ENCODE peak calls at places on chromosomes 16 and 17, in four cellular contexts. J is AML-193; C is stimulated activated CD4-positive, alpha-beta T cell treated with anti-CD3 and anti-CD28 coated beads, Interleukin-15, amount 100 ng/mL, for 48 hours; U is glutamatergic neuron. S is an unnamed sample.

GRCh38 chr17:81173761-81174160 is 7.7 kb upstream of the AATK start:
- DNase-seq in J (no peak), C (no peak), U (no peak), S (no peak)

GRCh38 chr16:4613636-4614570 is 785 bp downstream of the UBALD1 start:
- DNase-seq in J (no peak), C (no peak), U (peak), S (peak)

GRCh38 chr17:32269377-32269776 is 3.7 kb downstream of the RHBDL3 start:
- DNase-seq in J (no peak), C (no peak), U (no peak), S (peak)

GRCh38 chr16:87108941-87109340 is 208.3 kb downstream of the C16orf95 start:
- DNase-seq in J (no peak), C (no peak), U (no peak), S (no peak)

GRCh38 chr16:87297918-87298631 is 19.1 kb downstream of the C16orf95 start:
- DNase-seq in J (no peak), C (no peak), U (peak), S (no peak)

GRCh38 chr17:44767493-44767892 is 8.7 kb downstream of the ADAM11 start:
- DNase-seq in J (no peak), C (no peak), U (peak), S (no peak)

GRCh38 chr17:19270951-19271611 is 33.9 kb downstream of the EPN2 start:
- DNase-seq in J (no peak), C (no peak), U (no peak), S (no peak)

GRCh38 chr17:14771543-14771942 is 470.7 kb downstream of the HS3ST3B1 start:
- DNase-seq in J (no peak), C (no peak), U (no peak), S (no peak)

GRCh38 chr16:67926181-67926742 is 5.4 kb downstream of the CTRL start:
- DNase-seq in J (no peak), C (no peak), U (peak), S (peak)

GRCh38 chr16:52786105-52786504 is 239.2 kb upstream of the TOX3 start:
- DNase-seq in J (no peak), C (no peak), U (no peak), S (no peak)

GRCh38 chr17:83132251-83133081 is 53.1 kb downstream of the METRNL start:
- DNase-seq in J (no peak), C (no peak), U (no peak), S (peak)

GRCh38 chr17:39920218-39921210 is 2.1 kb upstream of the GSDMB start:
- DNase-seq in J (no peak), C (peak), U (peak), S (no peak)

GRCh38 chr17:81701288-81702071 is 1.7 kb upstream of the MRPL12 start:
- DNase-seq in J (no peak), C (no peak), U (no peak), S (no peak)

GRCh38 chr17:59149051-59149450 is 5.9 kb downstream of the SKA2 start:
- DNase-seq in J (no peak), C (no peak), U (no peak), S (no peak)

GRCh38 chr16:53622315-53622714 is 81.3 kb downstream of the RPGRIP1L start:
- DNase-seq in J (no peak), C (no peak), U (no peak), S (no peak)

GRCh38 chr16:75593825-75594820 is 27.9 kb downstream of the GABARAPL2 start:
- DNase-seq in J (no peak), C (no peak), U (no peak), S (no peak)

GRCh38 chr16:68009157-68009735 is 6.5 kb downstream of the DPEP2NB start:
- DNase-seq in J (no peak), C (no peak), U (no peak), S (no peak)

GRCh38 chr17:50397919-50398285 is 579 bp upstream of the LRRC59 start:
- DNase-seq in J (no peak), C (no peak), U (no peak), S (no peak)

GRCh38 chr17:48997827-48998556 is 807 bp downstream of the IGF2BP1 start:
- DNase-seq in J (no peak), C (no peak), U (peak), S (no peak)

GRCh38 chr17:80773243-80773991 is 218.2 kb upstream of the CHMP6 start:
- DNase-seq in J (no peak), C (no peak), U (peak), S (no peak)

GRCh38 chr16:17434006-17434405 is 36.8 kb downstream of the XYLT1 start:
- DNase-seq in J (no peak), C (no peak), U (no peak), S (no peak)

GRCh38 chr16:57194512-57194911 is 8.4 kb downstream of the RSPRY1 start:
- DNase-seq in J (no peak), C (no peak), U (no peak), S (no peak)

GRCh38 chr16:31354394-31355291 is at the start of gene ITGAX:
- DNase-seq in J (peak), C (peak), U (no peak), S (peak)

GRCh38 chr17:62093188-62094155 is 28.4 kb upstream of the MED13 start:
- DNase-seq in J (no peak), C (peak), U (no peak), S (no peak)

GRCh38 chr16:85090873-85091521 is 21.3 kb downstream of the CIBAR2 start:
- DNase-seq in J (no peak), C (no peak), U (no peak), S (no peak)

GRCh38 chr17:50187741-50188520 is 13.5 kb downstream of the COL1A1 start:
- DNase-seq in J (no peak), C (no peak), U (no peak), S (no peak)

GRCh38 chr16:53129281-53130192 is 74.7 kb downstream of the CHD9 start:
- DNase-seq in J (no peak), C (no peak), U (no peak), S (no peak)

GRCh38 chr17:67160791-67161190 is 84.2 kb downstream of the HELZ start:
- DNase-seq in J (no peak), C (no peak), U (peak), S (no peak)

GRCh38 chr17:83152745-83153611 is 73.6 kb downstream of the METRNL start:
- DNase-seq in J (no peak), C (no peak), U (no peak), S (peak)

GRCh38 chr16:56618138-56618537 is 7.4 kb upstream of the MT1E start:
- DNase-seq in J (no peak), C (no peak), U (no peak), S (no peak)

GRCh38 chr17:76050226-76051070 is 21.9 kb downstream of the SRP68 start:
- DNase-seq in J (no peak), C (no peak), U (no peak), S (no peak)

GRCh38 chr16:84449156-84450140 is 55.0 kb downstream of the MEAK7 start:
- DNase-seq in J (no peak), C (no peak), U (no peak), S (peak)